ENCODE peak calls at places on chromosomes 6 and 20, in seven cellular contexts. N, K, B, O, D, R and Z are unnamed samples.

GRCh38 chr6:105322499-105323231 is 80.2 kb downstream of the PREP start:
- DNase-seq in N (no peak), K (no peak), B (no peak), O (peak), D (no peak), R (no peak), Z (no peak)

GRCh38 chr20:10059006-10059405 is 24.2 kb downstream of the ANKEF1 start:
- DNase-seq in N (no peak), K (no peak), B (no peak), O (no peak), D (no peak), R (no peak), Z (no peak)

GRCh38 chr20:44113642-44113945 is 73.4 kb downstream of the JPH2 start:
- DNase-seq in N (no peak), K (no peak), B (no peak), O (no peak), D (no peak), R (no peak), Z (no peak)

GRCh38 chr6:158213925-158214674 is 46.0 kb downstream of the GTF2H5 start:
- DNase-seq in N (peak), K (peak), B (peak), O (peak), D (peak), R (peak), Z (peak)

GRCh38 chr20:47859255-47859654 is 74.0 kb upstream of the SULF2 start:
- DNase-seq in N (no peak), K (no peak), B (no peak), O (peak), D (no peak), R (peak), Z (no peak)

GRCh38 chr6:11231564-11232176 is 798 bp downstream of the NEDD9 start:
- DNase-seq in N (peak), K (no peak), B (no peak), O (no peak), D (no peak), R (no peak), Z (no peak)

GRCh38 chr6:155026366-155027045 is 31.4 kb downstream of the TIAM2 start:
- DNase-seq in N (peak), K (peak), B (peak), O (peak), D (peak), R (peak), Z (peak)

GRCh38 chr20:33866398-33867079 is 55.4 kb downstream of the CHMP4B start:
- DNase-seq in N (no peak), K (no peak), B (no peak), O (no peak), D (peak), R (no peak), Z (no peak)

GRCh38 chr6:114747995-114748625 is 405.3 kb upstream of the HS3ST5 start:
- DNase-seq in N (no peak), K (peak), B (peak), O (peak), D (no peak), R (peak), Z (peak)

GRCh38 chr20:57088436-57088835 is 178.0 kb downstream of the BMP7 start:
- DNase-seq in N (no peak), K (no peak), B (no peak), O (peak), D (no peak), R (peak), Z (no peak)

GRCh38 chr6:163687075-163687474 is 272.6 kb downstream of the QKI start:
- DNase-seq in N (no peak), K (no peak), B (no peak), O (no peak), D (no peak), R (no peak), Z (no peak)

GRCh38 chr6:47700051-47700450 is 1.7 kb downstream of the ADGRF4 start:
- DNase-seq in N (peak), K (no peak), B (no peak), O (peak), D (no peak), R (peak), Z (peak)

GRCh38 chr6:41878246-41878645 is 16.9 kb downstream of the USP49 start:
- DNase-seq in N (no peak), K (no peak), B (peak), O (peak), D (no peak), R (peak), Z (no peak)

GRCh38 chr6:33049323-33049722 is 24.1 kb downstream of the HLA-DPA1 start:
- DNase-seq in N (no peak), K (no peak), B (no peak), O (no peak), D (no peak), R (no peak), Z (no peak)

GRCh38 chr20:3681931-3682820 is at the start of gene ADAM33:
- DNase-seq in N (no peak), K (no peak), B (no peak), O (peak), D (peak), R (peak), Z (no peak)

GRCh38 chr6:36127462-36128016 is 2.8 kb upstream of the MAPK13 start:
- DNase-seq in N (peak), K (peak), B (peak), O (peak), D (peak), R (peak), Z (no peak)

GRCh38 chr20:23273776-23274175 is 76.8 kb upstream of the NXT1 start:
- DNase-seq in N (no peak), K (no peak), B (no peak), O (no peak), D (no peak), R (no peak), Z (no peak)

GRCh38 chr20:23270427-23270911 is 80.1 kb upstream of the NXT1 start:
- DNase-seq in N (no peak), K (no peak), B (peak), O (peak), D (no peak), R (peak), Z (no peak)

GRCh38 chr20:23268792-23269354 is 81.7 kb upstream of the NXT1 start:
- DNase-seq in N (no peak), K (no peak), B (no peak), O (no peak), D (no peak), R (no peak), Z (no peak)

GRCh38 chr20:23269954-23270353 is 80.6 kb upstream of the NXT1 start:
- DNase-seq in N (no peak), K (no peak), B (no peak), O (peak), D (no peak), R (no peak), Z (no peak)

GRCh38 chr20:23272176-23273029 is 78.2 kb upstream of the NXT1 start:
- DNase-seq in N (no peak), K (no peak), B (no peak), O (no peak), D (no peak), R (no peak), Z (no peak)
- TF ChIP-seq CTCF in N (no peak), K (no peak), B (no peak), O (no peak), D (no peak), R (no peak), Z (no peak)

DNA sequence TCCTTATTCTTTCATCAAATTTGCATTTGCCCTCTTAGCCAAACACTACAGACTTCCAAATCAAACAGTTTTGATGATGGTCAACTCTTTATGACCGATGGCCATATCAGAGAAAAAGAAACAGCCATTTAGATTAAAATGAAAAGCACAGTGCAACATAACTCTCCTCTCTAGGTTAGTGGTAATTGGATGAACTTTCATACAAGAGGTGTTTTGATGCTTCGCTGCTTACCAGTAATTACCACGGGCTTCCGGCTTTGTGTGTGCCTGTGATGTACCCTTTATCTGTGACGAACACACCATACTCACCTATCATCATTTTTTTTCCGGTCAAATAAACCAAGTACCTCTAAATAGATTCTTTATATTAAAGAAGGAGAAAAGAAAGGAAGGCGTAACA is 181.8 kb downstream of the FOXA2 start:
- DNase-seq in N (no peak), K (no peak), B (no peak), O (no peak), D (no peak), R (no peak), Z (no peak)
- H3K4me3 ChIP-seq in N (no peak), K (no peak), B (no peak), O (no peak), D (no peak), R (no peak), Z (no peak)

DNA sequence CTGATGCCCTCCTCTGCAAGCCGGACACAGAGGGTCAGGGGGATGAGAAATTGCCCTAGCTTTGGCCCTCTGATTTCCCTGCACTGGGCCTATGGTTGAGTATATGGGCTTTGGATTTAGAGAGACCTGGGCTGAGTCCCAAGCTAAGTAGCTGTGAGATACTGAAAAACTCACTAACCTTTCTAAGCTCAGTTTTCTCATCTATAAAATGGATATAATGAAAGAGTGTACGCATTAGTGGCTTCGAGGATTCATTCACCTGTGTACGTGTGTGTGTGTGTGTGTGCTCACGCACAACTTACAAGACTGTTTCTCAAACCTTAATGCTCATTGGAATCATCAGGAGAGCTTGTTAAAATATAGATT is 12.7 kb upstream of the RBPJL start:
- DNase-seq in N (no peak), K (no peak), B (no peak), O (no peak), D (no peak), R (no peak), Z (no peak)
- TF ChIP-seq CTCF in N (no peak), K (no peak), B (no peak), O (no peak), D (no peak), R (no peak), Z (no peak)

GRCh38 chr6:137870744-137871247 is 3.7 kb downstream of the TNFAIP3 start:
- DNase-seq in N (no peak), K (no peak), B (no peak), O (no peak), D (no peak), R (no peak), Z (no peak)

GRCh38 chr6:137871299-137871698 is 4.2 kb downstream of the TNFAIP3 start:
- DNase-seq in N (no peak), K (no peak), B (no peak), O (no peak), D (no peak), R (no peak), Z (no peak)

GRCh38 chr6:137869781-137870180 is 2.7 kb downstream of the TNFAIP3 start:
- DNase-seq in N (no peak), K (no peak), B (no peak), O (no peak), D (no peak), R (no peak), Z (no peak)

GRCh38 chr6:137868721-137869631 is 1.9 kb downstream of the TNFAIP3 start:
- DNase-seq in N (no peak), K (no peak), B (no peak), O (no peak), D (no peak), R (no peak), Z (no peak)

GRCh38 chr6:137870286-137870685 is 3.2 kb downstream of the TNFAIP3 start:
- DNase-seq in N (no peak), K (no peak), B (no peak), O (no peak), D (no peak), R (no peak), Z (no peak)
- H3K4me3 ChIP-seq in N (no peak), K (no peak), B (peak), O (peak), D (peak), R (no peak), Z (no peak)

GRCh38 chr6:2695464-2696095 is 55.1 kb downstream of the MYLK4 start:
- DNase-seq in N (no peak), K (no peak), B (peak), O (peak), D (no peak), R (peak), Z (no peak)
- TF ChIP-seq CTCF in N (peak), K (peak), B (peak), O (peak), D (peak), R (peak), Z (peak)